ENCODE peak calls at places on chromosomes 16 and 17, in five cellular contexts. J is CD8-positive, alpha-beta T cell; A is GM12878; B is Peyer's patch; Z is tibial artery. P is an unnamed sample. For H3K36me3, the result is how much of the 10 kb centered on the place peaks cover.

GRCh38 chr16:57648590-57649442 is 19.3 kb upstream of the ADGRG3 start:
- DNase-seq in J (peak), A (peak), Z (peak), B (peak), P (peak)

GRCh38 chr17:74842599-74843351 is 16.9 kb downstream of the GRIN2C start:
- DNase-seq in Z (no peak), A (no peak), B (peak), J (no peak), P (no peak)

GRCh38 chr17:33046361-33047255 is 55.0 kb downstream of the SPACA3 start:
- DNase-seq in Z (no peak), B (no peak), J (no peak), A (no peak), P (no peak)

GRCh38 chr17:65057520-65058075 is 1.1 kb upstream of the GNA13 start:
- DNase-seq in B (peak), A (no peak), Z (no peak), J (no peak), P (no peak)

GRCh38 chr16:78034530-78034929 is 12.2 kb downstream of the CLEC3A start:
- DNase-seq in Z (no peak), J (no peak), B (no peak), A (no peak), P (no peak)

GRCh38 chr16:52613508-52613907 is 66.6 kb upstream of the TOX3 start:
- DNase-seq in B (no peak), Z (no peak), A (no peak), J (no peak), P (no peak)

GRCh38 chr17:56510554-56511342 is 82.8 kb upstream of the NOG start:
- DNase-seq in J (no peak), B (no peak), A (no peak), Z (no peak), P (no peak)

GRCh38 chr17:70608193-70608592 is 438.9 kb downstream of the KCNJ2 start:
- DNase-seq in B (no peak), Z (no peak), J (no peak), A (no peak), P (no peak)

GRCh38 chr16:3074860-3075545 is 9.6 kb downstream of the IL32 start:
- DNase-seq in A (peak), Z (no peak), J (peak), B (peak), P (peak)

GRCh38 chr17:66447159-66447558 is 144.7 kb downstream of the PRKCA start:
- DNase-seq in J (no peak), A (no peak), Z (no peak), B (peak), P (no peak)

GRCh38 chr17:31216053-31216751 is 80.8 kb downstream of the OMG start:
- DNase-seq in Z (no peak), A (peak), B (no peak), J (no peak), P (peak)

GRCh38 chr16:62625291-62625690 is 589.1 kb upstream of the CDH8 start:
- DNase-seq in J (no peak), A (no peak), B (no peak), Z (no peak), P (no peak)

GRCh38 chr17:75341784-75342183 is 52.6 kb upstream of the SLC25A19 start:
- DNase-seq in J (no peak), Z (no peak), A (no peak), B (no peak), P (no peak)

GRCh38 chr16:2792945-2793344 is 5.3 kb upstream of the PRSS41 start:
- DNase-seq in Z (no peak), B (no peak), A (no peak), J (no peak), P (no peak)

GRCh38 chr16:14069818-14070217 is 1.3 kb upstream of the MRTFB start:
- DNase-seq in A (no peak), B (no peak), Z (no peak), J (no peak), P (no peak)

GRCh38 chr16:68732068-68732680 is 4.9 kb upstream of the CDH1 start:
- DNase-seq in Z (no peak), B (peak), A (no peak), J (no peak), P (no peak)

GRCh38 chr17:39674702-39675389 is 6.6 kb downstream of the PNMT start:
- DNase-seq in A (no peak), Z (peak), J (no peak), B (no peak), P (no peak)

GRCh38 chr16:18958621-18959578 is 24.8 kb upstream of the TMC7 start:
- DNase-seq in J (no peak), B (no peak), A (no peak), Z (no peak), P (no peak)

GRCh38 chr16:70437017-70437581 is 1.8 kb downstream of the ST3GAL2 start:
- DNase-seq in B (no peak), A (no peak), J (no peak), Z (no peak), P (no peak)

GRCh38 chr17:5044630-5045029 is 9.4 kb upstream of the SLC52A1 start:
- DNase-seq in J (no peak), Z (no peak), B (peak), A (no peak), P (no peak)

GRCh38 chr17:10316986-10317834 is 55.6 kb downstream of the MYH13 start:
- DNase-seq in A (no peak), B (peak), J (peak), Z (no peak), P (peak)

GRCh38 chr17:7634384-7634783 is 4.4 kb downstream of the SHBG start:
- DNase-seq in J (no peak), A (no peak), Z (no peak), B (no peak), P (no peak)

GRCh38 chr16:35207059-35207999 is 1747.9 kb downstream of the TP53TG3F start:
- DNase-seq in A (no peak), Z (no peak), B (no peak), J (no peak), P (no peak)

GRCh38 chr16:48503779-48504178 is 106.2 kb downstream of the N4BP1 start:
- DNase-seq in A (no peak), Z (no peak), J (no peak), B (peak), P (no peak)

GRCh38 chr17:74555427-74555826 is 9.5 kb upstream of the CD300C start:
- DNase-seq in B (no peak), Z (no peak), J (no peak), A (no peak), P (no peak)

GRCh38 chr17:57649731-57650484 is 95.2 kb downstream of the CCDC182 start:
- DNase-seq in A (no peak), Z (no peak), B (no peak), J (no peak), P (no peak)

GRCh38 chr16:8621221-8621571 is 302 bp upstream of the METTL22 start:
- DNase-seq in Z (no peak), A (no peak), J (no peak), B (no peak), P (no peak)

GRCh38 chr16:8620535-8620934 is 963 bp upstream of the METTL22 start:
- DNase-seq in Z (no peak), A (no peak), J (no peak), B (no peak), P (no peak)

GRCh38 chr16:8623634-8624033 is 2.1 kb downstream of the METTL22 start:
- DNase-seq in A (no peak), J (no peak), B (no peak), Z (no peak), P (no peak)

GRCh38 chr16:8622315-8622656 is 788 bp downstream of the METTL22 start:
- DNase-seq in J (no peak), A (no peak), B (no peak), Z (no peak), P (no peak)

GRCh38 chr16:8621572-8622314 is at the start of gene METTL22:
- DNase-seq in J (peak), Z (peak), B (peak), A (peak), P (peak)
- TF ChIP-seq CTCF in J (no peak), Z (no peak), B (no peak), A (no peak), P (no peak)

DNA sequence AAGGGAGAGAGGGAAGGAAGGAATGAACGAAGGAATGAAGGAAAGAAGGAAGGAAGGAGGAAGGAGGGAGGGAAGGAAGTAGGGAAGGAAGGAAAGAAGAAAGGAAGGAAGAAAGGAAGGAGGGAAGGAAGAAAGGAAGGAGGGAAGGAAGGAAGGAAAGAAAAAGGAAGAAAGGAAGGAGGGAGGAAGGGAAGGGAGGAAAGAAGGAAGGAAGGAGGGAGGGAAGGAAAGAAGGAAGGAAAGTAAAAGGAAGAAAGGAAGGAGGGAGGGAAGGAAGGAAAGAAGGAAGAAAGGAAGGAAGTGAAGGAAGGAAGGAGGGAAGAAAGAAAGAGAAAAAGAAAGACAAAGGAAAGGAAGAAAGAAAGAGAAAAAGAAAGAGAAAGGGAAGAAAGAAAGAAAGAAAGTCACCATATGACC is 442.4 kb downstream of the RBFOX1 start:
- DNase-seq in Z (no peak), J (no peak), B (no peak), A (no peak), P (no peak)
- H3K36me3 ChIP-seq in Z (under half), J (under half), B (under half), A (under half), P (under half)

DNA sequence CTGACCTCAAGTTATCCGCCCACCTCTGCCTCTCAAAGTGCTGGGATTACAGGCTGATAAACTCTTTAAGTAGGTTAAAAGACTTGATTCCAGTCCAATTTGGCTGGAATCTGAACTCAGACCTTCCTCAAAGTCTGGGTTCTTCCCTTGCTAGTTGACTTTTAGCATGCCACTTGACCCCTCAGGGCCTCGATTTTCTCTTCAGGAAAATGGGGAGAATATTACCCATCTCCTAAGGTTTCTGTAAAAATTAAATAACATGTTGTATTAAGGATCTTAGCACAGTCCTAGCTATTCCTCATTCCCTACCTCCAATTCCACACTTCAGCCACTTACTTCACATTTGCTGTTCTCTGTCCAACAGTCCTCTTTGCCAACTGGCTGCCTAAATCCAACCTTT is 1.9 kb downstream of the GTF3C1 start:
- DNase-seq in Z (no peak), B (no peak), J (no peak), A (no peak), P (no peak)
- H3K4me3 ChIP-seq in Z (no peak), B (no peak), J (no peak), A (no peak), P (no peak)

DNA sequence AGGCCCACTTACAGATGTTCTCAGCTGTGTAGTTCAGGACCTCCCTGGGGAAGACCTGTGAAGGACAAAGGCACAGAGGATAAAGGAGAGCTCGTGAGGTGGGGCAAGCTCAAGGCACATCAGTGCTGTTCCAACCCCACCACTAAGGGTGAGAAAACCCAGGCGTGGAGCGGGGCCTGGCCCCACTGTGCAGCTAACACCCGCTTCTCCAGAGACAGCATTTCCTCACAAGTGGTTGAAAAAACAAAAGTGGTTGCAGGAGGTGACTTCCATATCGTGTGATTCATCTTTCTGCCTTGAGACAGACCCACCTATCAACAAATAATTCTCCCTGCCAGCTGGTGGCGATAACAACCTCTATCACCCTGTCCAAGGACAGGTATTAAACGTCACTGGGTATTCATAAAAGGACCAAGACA is 30.0 kb downstream of the SNN start:
- DNase-seq in A (no peak), J (no peak), B (no peak), Z (no peak), P (no peak)
- TF ChIP-seq CTCF in A (no peak), J (no peak), B (peak), Z (no peak), P (no peak)

GRCh38 chr17:80480248-80480647 is 3.8 kb upstream of the NPTX1 start:
- DNase-seq in J (no peak), A (no peak), Z (no peak), B (no peak), P (no peak)
- H3K36me3 ChIP-seq in J (under half), A (under half), Z (under half), B (under half), P (under half)

DNA sequence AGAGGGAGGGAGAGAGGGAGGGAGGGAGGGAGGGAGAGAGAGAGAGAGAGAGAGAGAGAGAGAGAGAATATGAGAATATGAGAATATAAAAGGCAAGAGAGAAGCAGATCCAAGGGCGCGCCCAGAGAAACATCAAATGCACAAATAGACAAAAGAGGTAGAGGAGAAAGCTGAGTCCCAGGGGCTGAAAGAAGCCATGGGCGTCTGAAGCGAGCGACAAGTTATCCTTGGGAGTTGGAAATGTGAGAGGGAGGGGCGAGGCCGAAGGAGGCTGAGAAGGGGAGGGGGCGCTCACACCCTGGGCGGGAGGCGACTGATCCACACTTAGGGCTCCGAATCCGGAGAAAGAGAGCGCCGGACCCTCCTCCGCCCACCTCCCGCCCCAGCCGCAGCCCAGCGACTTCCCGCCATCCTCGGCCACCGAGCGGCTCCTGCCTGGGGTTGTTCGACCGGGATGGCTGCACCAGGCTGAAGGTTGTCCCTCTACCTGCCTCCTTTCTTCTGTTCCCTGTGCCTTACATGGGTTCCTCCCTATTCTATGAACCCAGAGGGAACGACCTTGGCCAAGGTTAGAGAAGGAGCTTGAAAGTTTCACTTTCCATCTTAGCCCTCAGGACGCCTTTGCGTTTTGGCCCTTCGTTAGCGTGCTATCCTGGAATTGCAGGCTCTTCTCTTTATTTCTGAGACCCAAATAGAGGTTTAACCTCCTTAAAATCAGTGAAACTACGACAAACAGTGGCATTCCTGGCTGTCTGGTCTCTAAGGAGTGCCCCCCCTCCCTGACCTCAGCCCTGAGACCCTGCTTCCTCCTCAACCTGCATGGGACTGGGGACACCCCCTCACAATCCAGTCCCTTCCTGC is 21.2 kb upstream of the HOXB9 start:
- DNase-seq in J (no peak), Z (no peak), B (no peak), A (no peak), P (no peak)
- H3K4me3 ChIP-seq in J (peak), Z (peak), B (peak), A (peak), P (peak)

DNA sequence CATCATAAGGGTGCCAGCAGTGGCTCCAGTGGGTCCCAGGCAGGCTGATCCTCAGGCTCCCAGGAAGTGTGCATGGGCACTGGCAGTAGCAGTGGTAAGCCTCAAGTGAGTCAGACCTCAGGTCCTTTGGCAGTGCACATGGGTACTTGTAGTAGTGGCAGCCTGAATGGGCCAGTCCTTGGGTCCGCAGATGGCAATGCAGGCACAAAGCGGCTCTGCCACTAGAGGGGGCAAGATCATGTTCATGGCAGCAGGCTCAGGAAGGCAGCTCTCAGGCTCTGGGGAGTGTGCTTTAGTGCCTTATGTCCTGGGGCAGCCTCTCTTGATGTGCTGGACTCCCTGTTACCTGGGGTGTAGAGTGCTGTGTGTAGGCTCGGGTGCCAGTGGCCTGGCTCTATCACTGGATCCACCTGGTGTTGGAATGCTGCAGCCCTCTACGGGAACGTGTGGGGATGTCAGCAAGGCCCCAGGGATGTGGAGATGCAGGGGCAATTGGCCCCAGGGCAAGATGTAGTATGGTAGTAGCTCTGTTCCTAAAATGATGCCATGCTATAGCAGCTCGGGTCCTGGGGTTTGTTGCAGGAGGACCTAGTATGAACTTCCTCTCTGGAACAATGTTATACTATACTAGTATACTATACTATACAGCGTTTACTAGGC is 11.0 kb downstream of the ACSM3 start:
- DNase-seq in Z (no peak), B (peak), J (peak), A (peak), P (peak)
- TF ChIP-seq CTCF in Z (no peak), B (peak), J (peak), A (peak), P (peak)

P was measured in GM06990.